ENCODE peak calls at places on chromosomes 4 and X, in eight cellular contexts. One of them, this sample, is unnamed.

GRCh38 chr4:10007436-10007740 is 13.9 kb downstream of the SLC2A9 start:
- DNase-seq in pancreas: no peak
- DNase-seq in lung microvascular endothelial cell: no peak
- DNase-seq in tibial artery: no peak
- DNase-seq in MG63: no peak
- DNase-seq in EL: no peak
- DNase-seq in fibroblast of mammary gland: no peak
- DNase-seq in T-cell: no peak
- DNase-seq in this sample: no peak

GRCh38 chrX:91066104-91066503 is 368.5 kb upstream of the PABPC5 start:
- DNase-seq in pancreas: no peak
- DNase-seq in lung microvascular endothelial cell: no peak
- DNase-seq in tibial artery: no peak
- DNase-seq in MG63: no peak
- DNase-seq in EL: no peak
- DNase-seq in fibroblast of mammary gland: no peak
- DNase-seq in T-cell: no peak
- DNase-seq in this sample: no peak

GRCh38 chr4:184950926-184951325 is 67.4 kb upstream of the HELT start:
- DNase-seq in pancreas: no peak
- DNase-seq in lung microvascular endothelial cell: no peak
- DNase-seq in tibial artery: no peak
- DNase-seq in MG63: no peak
- DNase-seq in EL: no peak
- DNase-seq in fibroblast of mammary gland: no peak
- DNase-seq in T-cell: no peak
- DNase-seq in this sample: no peak

GRCh38 chr4:133151301-133151680 is 2.2 kb downstream of the PCDH10 start:
- DNase-seq in pancreas: no peak
- DNase-seq in lung microvascular endothelial cell: no peak
- DNase-seq in tibial artery: peak; percentile 63
- DNase-seq in MG63: no peak
- DNase-seq in EL: peak; percentile 18
- DNase-seq in fibroblast of mammary gland: no peak
- DNase-seq in T-cell: no peak
- DNase-seq in this sample: no peak

GRCh38 chr4:41050116-41050515 is 164.2 kb downstream of the APBB2 start:
- DNase-seq in pancreas: no peak
- DNase-seq in lung microvascular endothelial cell: no peak
- DNase-seq in tibial artery: no peak
- DNase-seq in MG63: no peak
- DNase-seq in EL: no peak
- DNase-seq in fibroblast of mammary gland: no peak
- DNase-seq in T-cell: no peak
- DNase-seq in this sample: no peak

GRCh38 chr4:114401483-114401882 is 197.1 kb upstream of the UGT8 start:
- DNase-seq in pancreas: no peak
- DNase-seq in lung microvascular endothelial cell: no peak
- DNase-seq in tibial artery: no peak
- DNase-seq in MG63: no peak
- DNase-seq in EL: no peak
- DNase-seq in fibroblast of mammary gland: no peak
- DNase-seq in T-cell: no peak
- DNase-seq in this sample: no peak

GRCh38 chr4:48772568-48772967 is 7.5 kb downstream of the FRYL start:
- DNase-seq in pancreas: no peak
- DNase-seq in lung microvascular endothelial cell: no peak
- DNase-seq in tibial artery: no peak
- DNase-seq in MG63: no peak
- DNase-seq in EL: no peak
- DNase-seq in fibroblast of mammary gland: no peak
- DNase-seq in T-cell: no peak
- DNase-seq in this sample: no peak

GRCh38 chr4:30720021-30720655 is at the start of gene PCDH7:
- DNase-seq in pancreas: no peak
- DNase-seq in lung microvascular endothelial cell: peak; percentile 19
- DNase-seq in tibial artery: peak; percentile 70
- DNase-seq in MG63: no peak
- DNase-seq in EL: peak; percentile 58
- DNase-seq in fibroblast of mammary gland: peak; percentile 62
- DNase-seq in T-cell: no peak
- DNase-seq in this sample: no peak

GRCh38 chr4:117137143-117137542 is 51.8 kb upstream of the TRAM1L1 start:
- DNase-seq in pancreas: no peak
- DNase-seq in lung microvascular endothelial cell: peak; percentile 3
- DNase-seq in tibial artery: no peak
- DNase-seq in MG63: peak; percentile 20
- DNase-seq in EL: peak; percentile 38
- DNase-seq in fibroblast of mammary gland: peak; percentile 78
- DNase-seq in T-cell: no peak
- DNase-seq in this sample: no peak

GRCh38 chr4:15649914-15650545 is 5.1 kb downstream of the FBXL5 start:
- DNase-seq in pancreas: peak; percentile 28
- DNase-seq in lung microvascular endothelial cell: peak; percentile 54
- DNase-seq in tibial artery: no peak
- DNase-seq in MG63: peak; percentile 11
- DNase-seq in EL: peak; percentile 71
- DNase-seq in fibroblast of mammary gland: peak; percentile 71
- DNase-seq in T-cell: peak; percentile 40
- DNase-seq in this sample: peak; percentile 61

GRCh38 chr4:138175337-138175794 is 66.8 kb downstream of the SLC7A11 start:
- DNase-seq in pancreas: peak; percentile 51
- DNase-seq in lung microvascular endothelial cell: peak; percentile 50
- DNase-seq in tibial artery: no peak
- DNase-seq in MG63: no peak
- DNase-seq in EL: no peak
- DNase-seq in fibroblast of mammary gland: peak; percentile 18
- DNase-seq in T-cell: no peak
- DNase-seq in this sample: no peak

GRCh38 chr4:1783970-1784369 is 9.1 kb upstream of the FGFR3 start:
- DNase-seq in pancreas: no peak
- DNase-seq in lung microvascular endothelial cell: no peak
- DNase-seq in tibial artery: no peak
- DNase-seq in MG63: no peak
- DNase-seq in EL: no peak
- DNase-seq in fibroblast of mammary gland: no peak
- DNase-seq in T-cell: no peak
- DNase-seq in this sample: no peak

GRCh38 chr4:10182446-10183424 is 66.1 kb upstream of the WDR1 start:
- DNase-seq in pancreas: no peak
- DNase-seq in lung microvascular endothelial cell: no peak
- DNase-seq in tibial artery: no peak
- DNase-seq in MG63: no peak
- DNase-seq in EL: no peak
- DNase-seq in fibroblast of mammary gland: no peak
- DNase-seq in T-cell: no peak
- DNase-seq in this sample: no peak

GRCh38 chr4:155705664-155706063 is 39.0 kb downstream of the GUCY1A1 start:
- DNase-seq in pancreas: no peak
- DNase-seq in lung microvascular endothelial cell: no peak
- DNase-seq in tibial artery: no peak
- DNase-seq in MG63: peak; percentile 25
- DNase-seq in EL: no peak
- DNase-seq in fibroblast of mammary gland: peak; percentile 51
- DNase-seq in T-cell: no peak
- DNase-seq in this sample: no peak

GRCh38 chr4:145956288-145956890 is 17.8 kb upstream of the ZNF827 start:
- DNase-seq in pancreas: peak; percentile 34
- DNase-seq in lung microvascular endothelial cell: peak; percentile 61
- DNase-seq in tibial artery: no peak
- DNase-seq in MG63: peak; percentile 6
- DNase-seq in EL: peak; percentile 39
- DNase-seq in fibroblast of mammary gland: peak; percentile 56
- DNase-seq in T-cell: peak; percentile 11
- DNase-seq in this sample: no peak

GRCh38 chr4:20253799-20254409 is 2.2 kb downstream of the SLIT2 start:
- DNase-seq in pancreas: no peak
- DNase-seq in lung microvascular endothelial cell: no peak
- DNase-seq in tibial artery: peak; percentile 78
- DNase-seq in MG63: peak; percentile 54
- DNase-seq in EL: peak; percentile 57
- DNase-seq in fibroblast of mammary gland: no peak
- DNase-seq in T-cell: no peak
- DNase-seq in this sample: no peak

GRCh38 chr4:134762053-134762452 is 560.5 kb upstream of the PABPC4L start:
- DNase-seq in pancreas: no peak
- DNase-seq in lung microvascular endothelial cell: no peak
- DNase-seq in tibial artery: no peak
- DNase-seq in MG63: no peak
- DNase-seq in EL: no peak
- DNase-seq in fibroblast of mammary gland: no peak
- DNase-seq in T-cell: no peak
- DNase-seq in this sample: no peak

GRCh38 chr4:94634266-94634665 is 123.5 kb upstream of the BMPR1B start:
- DNase-seq in pancreas: no peak
- DNase-seq in lung microvascular endothelial cell: no peak
- DNase-seq in tibial artery: no peak
- DNase-seq in MG63: no peak
- DNase-seq in EL: peak; percentile 16
- DNase-seq in fibroblast of mammary gland: peak; percentile 91
- DNase-seq in T-cell: no peak
- DNase-seq in this sample: no peak

This sample was measured in T-helper 1 cell.